ENCODE peak calls at places on chromosomes 2 and 18, in ten cellular contexts. One of them, this sample, is unnamed.

GRCh38 chr2:147440694-147441093 is 404.1 kb upstream of the ACVR2A start:
- DNase-seq in A172: no peak
- DNase-seq in coronary artery: no peak
- DNase-seq in naive thymus-derived CD8-positive, alpha-beta T cell: no peak
- DNase-seq in T1000: no peak
- DNase-seq in HCT116: no peak
- DNase-seq in RPMI8226: no peak
- DNase-seq in EH: no peak
- DNase-seq in activated CD4-positive, alpha-beta T cell treated with anti-CD3 and anti-CD28 coated beads, Interleukin-2, amount 50 U/mL, for 1 hour: no peak
- DNase-seq in G401: no peak
- DNase-seq in this sample: no peak

GRCh38 chr2:235263205-235264120 is 230.4 kb upstream of the AGAP1 start:
- DNase-seq in A172: peak
- DNase-seq in coronary artery: no peak
- DNase-seq in naive thymus-derived CD8-positive, alpha-beta T cell: no peak
- DNase-seq in T1000: peak
- DNase-seq in HCT116: peak
- DNase-seq in RPMI8226: no peak
- DNase-seq in EH: peak
- DNase-seq in activated CD4-positive, alpha-beta T cell treated with anti-CD3 and anti-CD28 coated beads, Interleukin-2, amount 50 U/mL, for 1 hour: no peak
- DNase-seq in G401: peak
- DNase-seq in this sample: no peak

GRCh38 chr2:240135706-240136012 is 446 bp downstream of the COPS9 start:
- DNase-seq in A172: no peak
- DNase-seq in coronary artery: no peak
- DNase-seq in naive thymus-derived CD8-positive, alpha-beta T cell: no peak
- DNase-seq in T1000: no peak
- DNase-seq in HCT116: no peak
- DNase-seq in RPMI8226: peak
- DNase-seq in EH: no peak
- DNase-seq in activated CD4-positive, alpha-beta T cell treated with anti-CD3 and anti-CD28 coated beads, Interleukin-2, amount 50 U/mL, for 1 hour: no peak
- DNase-seq in G401: no peak
- DNase-seq in this sample: no peak

GRCh38 chr18:35436076-35436649 is 59.0 kb upstream of the ZNF396 start:
- DNase-seq in A172: no peak
- DNase-seq in coronary artery: no peak
- DNase-seq in naive thymus-derived CD8-positive, alpha-beta T cell: no peak
- DNase-seq in T1000: no peak
- DNase-seq in HCT116: no peak
- DNase-seq in RPMI8226: no peak
- DNase-seq in EH: peak
- DNase-seq in activated CD4-positive, alpha-beta T cell treated with anti-CD3 and anti-CD28 coated beads, Interleukin-2, amount 50 U/mL, for 1 hour: no peak
- DNase-seq in G401: no peak
- DNase-seq in this sample: no peak

GRCh38 chr2:45622704-45623103 is 11.6 kb upstream of the SRBD1 start:
- DNase-seq in A172: no peak
- DNase-seq in coronary artery: no peak
- DNase-seq in naive thymus-derived CD8-positive, alpha-beta T cell: no peak
- DNase-seq in T1000: no peak
- DNase-seq in HCT116: no peak
- DNase-seq in RPMI8226: no peak
- DNase-seq in EH: no peak
- DNase-seq in activated CD4-positive, alpha-beta T cell treated with anti-CD3 and anti-CD28 coated beads, Interleukin-2, amount 50 U/mL, for 1 hour: no peak
- DNase-seq in G401: no peak
- DNase-seq in this sample: no peak

GRCh38 chr2:97961534-97961933 is 34.2 kb downstream of the TMEM131 start:
- DNase-seq in A172: no peak
- DNase-seq in coronary artery: no peak
- DNase-seq in naive thymus-derived CD8-positive, alpha-beta T cell: no peak
- DNase-seq in T1000: no peak
- DNase-seq in HCT116: no peak
- DNase-seq in RPMI8226: no peak
- DNase-seq in EH: no peak
- DNase-seq in activated CD4-positive, alpha-beta T cell treated with anti-CD3 and anti-CD28 coated beads, Interleukin-2, amount 50 U/mL, for 1 hour: no peak
- DNase-seq in G401: no peak
- DNase-seq in this sample: no peak

GRCh38 chr2:131034122-131035051 is 58.9 kb downstream of the FAM168B start:
- DNase-seq in A172: no peak
- DNase-seq in coronary artery: no peak
- DNase-seq in naive thymus-derived CD8-positive, alpha-beta T cell: peak
- DNase-seq in T1000: no peak
- DNase-seq in HCT116: no peak
- DNase-seq in RPMI8226: no peak
- DNase-seq in EH: peak
- DNase-seq in activated CD4-positive, alpha-beta T cell treated with anti-CD3 and anti-CD28 coated beads, Interleukin-2, amount 50 U/mL, for 1 hour: no peak
- DNase-seq in G401: peak
- DNase-seq in this sample: no peak

GRCh38 chr2:164808776-164809175 is 32.8 kb downstream of the COBLL1 start:
- DNase-seq in A172: no peak
- DNase-seq in coronary artery: no peak
- DNase-seq in naive thymus-derived CD8-positive, alpha-beta T cell: no peak
- DNase-seq in T1000: no peak
- DNase-seq in HCT116: no peak
- DNase-seq in RPMI8226: no peak
- DNase-seq in EH: peak
- DNase-seq in activated CD4-positive, alpha-beta T cell treated with anti-CD3 and anti-CD28 coated beads, Interleukin-2, amount 50 U/mL, for 1 hour: no peak
- DNase-seq in G401: no peak
- DNase-seq in this sample: no peak

GRCh38 chr2:233411162-233411561 is 56.9 kb downstream of the DGKD start:
- DNase-seq in A172: no peak
- DNase-seq in coronary artery: no peak
- DNase-seq in naive thymus-derived CD8-positive, alpha-beta T cell: no peak
- DNase-seq in T1000: no peak
- DNase-seq in HCT116: no peak
- DNase-seq in RPMI8226: no peak
- DNase-seq in EH: no peak
- DNase-seq in activated CD4-positive, alpha-beta T cell treated with anti-CD3 and anti-CD28 coated beads, Interleukin-2, amount 50 U/mL, for 1 hour: no peak
- DNase-seq in G401: no peak
- DNase-seq in this sample: no peak

GRCh38 chr2:20526666-20527065 is 79.8 kb downstream of the RHOB start:
- DNase-seq in A172: no peak
- DNase-seq in coronary artery: no peak
- DNase-seq in naive thymus-derived CD8-positive, alpha-beta T cell: no peak
- DNase-seq in T1000: no peak
- DNase-seq in HCT116: no peak
- DNase-seq in RPMI8226: no peak
- DNase-seq in EH: peak
- DNase-seq in activated CD4-positive, alpha-beta T cell treated with anti-CD3 and anti-CD28 coated beads, Interleukin-2, amount 50 U/mL, for 1 hour: no peak
- DNase-seq in G401: peak
- DNase-seq in this sample: no peak

GRCh38 chr18:3902676-3903075 is 452.7 kb downstream of the TGIF1 start:
- DNase-seq in A172: no peak
- DNase-seq in coronary artery: no peak
- DNase-seq in naive thymus-derived CD8-positive, alpha-beta T cell: no peak
- DNase-seq in T1000: no peak
- DNase-seq in HCT116: no peak
- DNase-seq in RPMI8226: no peak
- DNase-seq in EH: peak
- DNase-seq in activated CD4-positive, alpha-beta T cell treated with anti-CD3 and anti-CD28 coated beads, Interleukin-2, amount 50 U/mL, for 1 hour: no peak
- DNase-seq in G401: no peak
- DNase-seq in this sample: no peak